ENCODE peak calls at places on chromosomes 16 and 17, in four cellular contexts. One of them, this sample, is unnamed.

GRCh38 chr16:75385507-75386152 is 47.7 kb downstream of the CFDP1 start:
- DNase-seq in NCI-H2081 treated with DMSO at 0.1 percent for 48 hours: no peak
- DNase-seq in adrenal gland: peak; percentile 27
- DNase-seq in progenitor cell of endocrine pancreas: no peak
- DNase-seq in this sample: peak; percentile 71

GRCh38 chr17:3222505-3222904 is 15.0 kb downstream of the OR1A1 start:
- DNase-seq in NCI-H2081 treated with DMSO at 0.1 percent for 48 hours: no peak
- DNase-seq in progenitor cell of endocrine pancreas: no peak
- DNase-seq in adrenal gland: no peak
- DNase-seq in this sample: no peak

GRCh38 chr16:1262210-1262845 is 6.5 kb downstream of the TPSD1 start:
- DNase-seq in NCI-H2081 treated with DMSO at 0.1 percent for 48 hours: no peak
- DNase-seq in adrenal gland: no peak
- DNase-seq in progenitor cell of endocrine pancreas: no peak
- DNase-seq in this sample: no peak

GRCh38 chr17:40903129-40903847 is 18.2 kb upstream of the KRT20 start:
- DNase-seq in NCI-H2081 treated with DMSO at 0.1 percent for 48 hours: no peak
- DNase-seq in adrenal gland: no peak
- DNase-seq in progenitor cell of endocrine pancreas: no peak
- DNase-seq in this sample: no peak

GRCh38 chr17:36616391-36617029 is 15.1 kb downstream of the MRM1 start:
- DNase-seq in adrenal gland: no peak
- DNase-seq in progenitor cell of endocrine pancreas: no peak
- DNase-seq in NCI-H2081 treated with DMSO at 0.1 percent for 48 hours: no peak
- DNase-seq in this sample: no peak

GRCh38 chr17:37360632-37361031 is 15.2 kb upstream of the C17orf78 start:
- DNase-seq in NCI-H2081 treated with DMSO at 0.1 percent for 48 hours: no peak
- DNase-seq in progenitor cell of endocrine pancreas: no peak
- DNase-seq in adrenal gland: no peak
- DNase-seq in this sample: no peak

GRCh38 chr17:31373150-31374082 is 18.1 kb upstream of the RAB11FIP4 start:
- DNase-seq in progenitor cell of endocrine pancreas: no peak
- DNase-seq in adrenal gland: peak; percentile 14
- DNase-seq in NCI-H2081 treated with DMSO at 0.1 percent for 48 hours: peak; percentile 12
- DNase-seq in this sample: peak; percentile 7

GRCh38 chr16:87198328-87198731 is 118.9 kb downstream of the C16orf95 start:
- DNase-seq in progenitor cell of endocrine pancreas: no peak
- DNase-seq in NCI-H2081 treated with DMSO at 0.1 percent for 48 hours: no peak
- DNase-seq in adrenal gland: no peak
- DNase-seq in this sample: no peak

GRCh38 chr17:49588312-49588711 is 12.6 kb downstream of the NXPH3 start:
- DNase-seq in adrenal gland: no peak
- DNase-seq in progenitor cell of endocrine pancreas: no peak
- DNase-seq in NCI-H2081 treated with DMSO at 0.1 percent for 48 hours: no peak
- DNase-seq in this sample: no peak

GRCh38 chr16:4315185-4316102 is at the start of gene GLIS2:
- DNase-seq in progenitor cell of endocrine pancreas: peak; percentile 78
- DNase-seq in adrenal gland: peak; percentile 86
- DNase-seq in NCI-H2081 treated with DMSO at 0.1 percent for 48 hours: no peak
- DNase-seq in this sample: no peak

GRCh38 chr17:77572851-77573250 is 385.7 kb upstream of the TNRC6C start:
- DNase-seq in adrenal gland: no peak
- DNase-seq in progenitor cell of endocrine pancreas: no peak
- DNase-seq in NCI-H2081 treated with DMSO at 0.1 percent for 48 hours: no peak
- DNase-seq in this sample: no peak

GRCh38 chr17:39671651-39672521 is 3.6 kb downstream of the PNMT start:
- DNase-seq in progenitor cell of endocrine pancreas: no peak
- DNase-seq in adrenal gland: peak; percentile 56
- DNase-seq in NCI-H2081 treated with DMSO at 0.1 percent for 48 hours: no peak
- DNase-seq in this sample: no peak

GRCh38 chr17:61758430-61758829 is 104.9 kb downstream of the BRIP1 start:
- DNase-seq in NCI-H2081 treated with DMSO at 0.1 percent for 48 hours: no peak
- DNase-seq in adrenal gland: no peak
- DNase-seq in progenitor cell of endocrine pancreas: no peak
- DNase-seq in this sample: no peak

GRCh38 chr17:77769215-77769614 is 189.3 kb upstream of the TNRC6C start:
- DNase-seq in NCI-H2081 treated with DMSO at 0.1 percent for 48 hours: no peak
- DNase-seq in progenitor cell of endocrine pancreas: no peak
- DNase-seq in adrenal gland: no peak
- DNase-seq in this sample: no peak